ENCODE peak calls at places on chromosomes 4 and X, in seven cellular contexts. H is stimulated activated CD4-positive, alpha-beta T cell treated with anti-CD3 and anti-CD28 coated beads, Interleukin-1b, Interleukin-23, amount 100 ng/mL, for 1 hour; B is PC-3; U is dermis blood vessel endothelial cell; Z is astrocyte; L is SK-N-DZ; D is midbrain. W is an unnamed sample.

GRCh38 chrX:34880656-34881055 is 61.9 kb upstream of the FAM47B start:
- DNase-seq in H (no peak), B (peak), U (no peak), Z (peak), L (no peak), D (no peak), W (no peak)

GRCh38 chr4:147195386-147195785 is 249.7 kb upstream of the TTC29 start:
- DNase-seq in H (no peak), B (no peak), U (no peak), Z (peak), L (no peak), D (no peak), W (no peak)

GRCh38 chrX:18354369-18355329 is at the start of gene SCML2:
- DNase-seq in H (no peak), B (peak), U (peak), Z (peak), L (peak), D (peak), W (peak)

GRCh38 chrX:106692425-106693075 is 34.0 kb upstream of the RNF128 start:
- DNase-seq in H (no peak), B (no peak), U (no peak), Z (no peak), L (no peak), D (no peak), W (no peak)

GRCh38 chr4:109294468-109295020 is 7.9 kb downstream of the COL25A1 start:
- DNase-seq in H (no peak), B (no peak), U (peak), Z (peak), L (no peak), D (no peak), W (no peak)

GRCh38 chr4:168082379-168082778 is 10.0 kb upstream of the ANXA10 start:
- DNase-seq in H (no peak), B (no peak), U (no peak), Z (no peak), L (no peak), D (no peak), W (no peak)

GRCh38 chr4:183971938-183972490 is 66.9 kb downstream of the STOX2 start:
- DNase-seq in H (no peak), B (peak), U (no peak), Z (no peak), L (no peak), D (peak), W (no peak)

GRCh38 chrX:13903405-13903804 is 86.5 kb upstream of the GPM6B start:
- DNase-seq in H (no peak), B (no peak), U (no peak), Z (peak), L (no peak), D (no peak), W (no peak)

GRCh38 chr4:185165605-185166063 is 22.6 kb downstream of the SLC25A4 start:
- DNase-seq in H (no peak), B (no peak), U (no peak), Z (peak), L (no peak), D (no peak), W (peak)

GRCh38 chr4:180940680-180941079 is 1302.5 kb upstream of the TENM3 start:
- DNase-seq in H (no peak), B (no peak), U (no peak), Z (no peak), L (no peak), D (no peak), W (no peak)

GRCh38 chrX:106247162-106247561 is 79.1 kb downstream of the PWWP3B start:
- DNase-seq in H (no peak), B (peak), U (no peak), Z (peak), L (no peak), D (no peak), W (no peak)

GRCh38 chrX:151821226-151821625 is 86.7 kb downstream of the CNGA2 start:
- DNase-seq in H (no peak), B (no peak), U (no peak), Z (no peak), L (no peak), D (no peak), W (no peak)

GRCh38 chr4:182201871-182202270 is 41.3 kb upstream of the TENM3 start:
- DNase-seq in H (no peak), B (no peak), U (no peak), Z (peak), L (no peak), D (no peak), W (no peak)

GRCh38 chr4:85398276-85398675 is 76.7 kb upstream of the ARHGAP24 start:
- DNase-seq in H (no peak), B (no peak), U (no peak), Z (peak), L (peak), D (no peak), W (no peak)

GRCh38 chr4:185341841-185342240 is 53.9 kb downstream of the LRP2BP start:
- DNase-seq in H (no peak), B (no peak), U (no peak), Z (no peak), L (no peak), D (no peak), W (no peak)

GRCh38 chrX:44244008-44244407 is 99.5 kb downstream of the EFHC2 start:
- DNase-seq in H (no peak), B (peak), U (peak), Z (peak), L (no peak), D (peak), W (no peak)

GRCh38 chrX:45172890-45173289 is 27.8 kb downstream of the DIPK2B start:
- DNase-seq in H (no peak), B (peak), U (no peak), Z (peak), L (no peak), D (no peak), W (peak)

GRCh38 chr4:78650106-78651021 is 98.8 kb downstream of the ANXA3 start:
- DNase-seq in H (no peak), B (peak), U (no peak), Z (peak), L (no peak), D (no peak), W (no peak)

GRCh38 chrX:72081605-72082320 is 50.0 kb downstream of the RTL5 start:
- DNase-seq in H (no peak), B (no peak), U (peak), Z (no peak), L (peak), D (no peak), W (no peak)

GRCh38 chr4:99800332-99801004 is 16.2 kb upstream of the DAPP1 start:
- DNase-seq in H (no peak), B (no peak), U (no peak), Z (no peak), L (no peak), D (no peak), W (no peak)

GRCh38 chr4:25088342-25088952 is 57.7 kb upstream of the LGI2 start:
- DNase-seq in H (no peak), B (no peak), U (no peak), Z (peak), L (no peak), D (no peak), W (peak)

GRCh38 chr4:150619032-150619431 is 37.1 kb downstream of the MAB21L2 start:
- DNase-seq in H (no peak), B (no peak), U (no peak), Z (no peak), L (no peak), D (no peak), W (no peak)

GRCh38 chr4:184237612-184238011 is 19.9 kb upstream of the ENPP6 start:
- DNase-seq in H (no peak), B (no peak), U (no peak), Z (no peak), L (no peak), D (no peak), W (no peak)

GRCh38 chr4:11626046-11626445 is 197.4 kb upstream of the HS3ST1 start:
- DNase-seq in H (no peak), B (peak), U (no peak), Z (no peak), L (no peak), D (no peak), W (no peak)

GRCh38 chr4:19592391-19592790 is 659.3 kb upstream of the SLIT2 start:
- DNase-seq in H (no peak), B (peak), U (no peak), Z (no peak), L (no peak), D (no peak), W (no peak)

GRCh38 chr4:40918330-40918729 is 168.6 kb downstream of the NSUN7 start:
- DNase-seq in H (no peak), B (peak), U (peak), Z (peak), L (no peak), D (no peak), W (peak)

GRCh38 chrX:3184176-3184930 is 143.1 kb downstream of the ARSF start:
- DNase-seq in H (no peak), B (no peak), U (no peak), Z (peak), L (no peak), D (no peak), W (no peak)

GRCh38 chrX:138858946-138859345 is 147.4 kb upstream of the FGF13 start:
- DNase-seq in H (no peak), B (no peak), U (no peak), Z (peak), L (no peak), D (no peak), W (no peak)

GRCh38 chrX:71859637-71860036 is 51.0 kb upstream of the NHSL2 start:
- DNase-seq in H (no peak), B (peak), U (peak), Z (peak), L (peak), D (peak), W (no peak)

GRCh38 chrX:42096262-42096939 is 173.0 kb upstream of the CASK start:
- DNase-seq in H (no peak), B (peak), U (no peak), Z (peak), L (no peak), D (no peak), W (no peak)